ENCODE peak calls at places on chromosome 17, in seven cellular contexts. One of them, this sample, is unnamed.

GRCh38 chr17:77503293-77503655 is 362.5 kb downstream of the SEC14L1 start:
- DNase-seq in MCF 10A: no peak
- DNase-seq in esophagus muscularis mucosa: no peak
- DNase-seq in B cell: no peak
- DNase-seq in GM12864: no peak
- DNase-seq in H9: no peak
- DNase-seq in ascending aorta: no peak
- DNase-seq in this sample: no peak

GRCh38 chr17:3761061-3761917 is 37.6 kb downstream of the HASPIN start:
- DNase-seq in MCF 10A: no peak
- DNase-seq in esophagus muscularis mucosa: no peak
- DNase-seq in B cell: no peak
- DNase-seq in GM12864: no peak
- DNase-seq in H9: no peak
- DNase-seq in ascending aorta: no peak
- DNase-seq in this sample: no peak

GRCh38 chr17:81371910-81372760 is 23.1 kb upstream of the BAHCC1 start:
- DNase-seq in MCF 10A: peak; percentile 50
- DNase-seq in esophagus muscularis mucosa: no peak
- DNase-seq in B cell: no peak
- DNase-seq in GM12864: no peak
- DNase-seq in H9: peak; percentile 79
- DNase-seq in ascending aorta: no peak
- DNase-seq in this sample: no peak

GRCh38 chr17:57606111-57606875 is 138.8 kb downstream of the CCDC182 start:
- DNase-seq in MCF 10A: no peak
- DNase-seq in esophagus muscularis mucosa: no peak
- DNase-seq in B cell: no peak
- DNase-seq in GM12864: no peak
- DNase-seq in H9: no peak
- DNase-seq in ascending aorta: no peak
- DNase-seq in this sample: no peak

GRCh38 chr17:18993876-18994275 is 10.7 kb downstream of the FAM83G start:
- DNase-seq in MCF 10A: no peak
- DNase-seq in esophagus muscularis mucosa: no peak
- DNase-seq in B cell: no peak
- DNase-seq in GM12864: no peak
- DNase-seq in H9: no peak
- DNase-seq in ascending aorta: no peak
- DNase-seq in this sample: no peak

GRCh38 chr17:33492731-33493260 is 199.7 kb upstream of the ASIC2 start:
- DNase-seq in MCF 10A: no peak
- DNase-seq in esophagus muscularis mucosa: no peak
- DNase-seq in B cell: no peak
- DNase-seq in GM12864: no peak
- DNase-seq in H9: no peak
- DNase-seq in ascending aorta: no peak
- DNase-seq in this sample: no peak

GRCh38 chr17:37683454-37683984 is 40.3 kb upstream of the DDX52 start:
- DNase-seq in MCF 10A: no peak
- DNase-seq in esophagus muscularis mucosa: no peak
- DNase-seq in B cell: no peak
- DNase-seq in GM12864: no peak
- DNase-seq in H9: no peak
- DNase-seq in ascending aorta: no peak
- DNase-seq in this sample: no peak

GRCh38 chr17:15900871-15901270 is 44.1 kb upstream of the ADORA2B start:
- DNase-seq in MCF 10A: no peak
- DNase-seq in esophagus muscularis mucosa: no peak
- DNase-seq in B cell: no peak
- DNase-seq in GM12864: no peak
- DNase-seq in H9: no peak
- DNase-seq in ascending aorta: no peak
- DNase-seq in this sample: no peak

GRCh38 chr17:80793851-80794267 is 197.8 kb upstream of the CHMP6 start:
- DNase-seq in MCF 10A: peak; percentile 39
- DNase-seq in esophagus muscularis mucosa: no peak
- DNase-seq in B cell: no peak
- DNase-seq in GM12864: no peak
- DNase-seq in H9: no peak
- DNase-seq in ascending aorta: no peak
- DNase-seq in this sample: no peak

GRCh38 chr17:30571921-30572320 is 94.7 kb downstream of the GOSR1 start:
- DNase-seq in MCF 10A: no peak
- DNase-seq in esophagus muscularis mucosa: no peak
- DNase-seq in B cell: no peak
- DNase-seq in GM12864: no peak
- DNase-seq in H9: no peak
- DNase-seq in ascending aorta: peak; percentile 44
- DNase-seq in this sample: no peak

GRCh38 chr17:30570191-30570590 is 93.0 kb downstream of the GOSR1 start:
- DNase-seq in MCF 10A: no peak
- DNase-seq in esophagus muscularis mucosa: no peak
- DNase-seq in B cell: no peak
- DNase-seq in GM12864: no peak
- DNase-seq in H9: no peak
- DNase-seq in ascending aorta: no peak
- DNase-seq in this sample: no peak

GRCh38 chr17:30570596-30571265 is 93.5 kb downstream of the GOSR1 start:
- DNase-seq in MCF 10A: no peak
- DNase-seq in esophagus muscularis mucosa: no peak
- DNase-seq in B cell: no peak
- DNase-seq in GM12864: no peak
- DNase-seq in H9: peak; percentile 25
- DNase-seq in ascending aorta: peak; percentile 22
- DNase-seq in this sample: no peak

GRCh38 chr17:30576326-30576861 is 99.2 kb downstream of the GOSR1 start:
- DNase-seq in MCF 10A: no peak
- DNase-seq in esophagus muscularis mucosa: no peak
- DNase-seq in B cell: no peak
- DNase-seq in GM12864: no peak
- DNase-seq in H9: peak; percentile 31
- DNase-seq in ascending aorta: no peak
- DNase-seq in this sample: no peak

GRCh38 chr17:30573603-30574175 is 96.5 kb downstream of the GOSR1 start:
- DNase-seq in MCF 10A: no peak
- DNase-seq in esophagus muscularis mucosa: no peak
- DNase-seq in B cell: no peak
- DNase-seq in GM12864: no peak
- DNase-seq in H9: no peak
- DNase-seq in ascending aorta: no peak
- DNase-seq in this sample: no peak
- TF ChIP-seq CTCF in MCF 10A: no peak
- TF ChIP-seq CTCF in esophagus muscularis mucosa: no peak
- TF ChIP-seq CTCF in B cell: no peak
- TF ChIP-seq CTCF in GM12864: no peak
- TF ChIP-seq CTCF in H9: peak; percentile 42
- TF ChIP-seq CTCF in ascending aorta: no peak
- TF ChIP-seq CTCF in this sample: peak; percentile 6

DNA sequence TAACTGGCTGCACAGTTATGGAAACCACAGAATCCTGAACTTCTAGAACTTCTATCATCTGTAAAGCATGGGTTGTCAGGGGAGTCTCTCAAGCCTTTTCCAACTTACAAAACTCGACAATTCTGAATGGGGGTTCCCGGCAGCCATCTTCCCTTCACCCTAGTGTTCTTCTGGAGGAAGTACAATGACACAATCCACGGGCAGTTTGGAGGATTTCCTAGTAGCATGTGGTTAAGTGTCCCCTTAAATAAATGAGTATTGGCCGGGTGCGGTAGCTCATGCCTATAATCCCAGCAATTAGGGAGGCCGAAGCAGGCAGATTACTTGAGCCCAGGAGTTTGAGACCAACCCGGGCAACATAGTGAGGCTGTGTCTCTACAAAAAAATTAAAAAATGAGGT is 2.1 kb downstream of the SLC16A6 start:
- DNase-seq in MCF 10A: no peak
- DNase-seq in esophagus muscularis mucosa: no peak
- DNase-seq in B cell: peak; percentile 55
- DNase-seq in GM12864: peak; percentile 68
- DNase-seq in H9: no peak
- DNase-seq in ascending aorta: peak; percentile 63
- DNase-seq in this sample: no peak
- TF ChIP-seq CTCF in MCF 10A: no peak
- TF ChIP-seq CTCF in esophagus muscularis mucosa: no peak
- TF ChIP-seq CTCF in B cell: peak; percentile 35
- TF ChIP-seq CTCF in GM12864: peak; percentile 58
- TF ChIP-seq CTCF in H9: peak; percentile 33
- TF ChIP-seq CTCF in ascending aorta: peak; percentile 8
- TF ChIP-seq CTCF in this sample: no peak

GRCh38 chr17:49585422-49586027 is 9.9 kb downstream of the NXPH3 start:
- DNase-seq in MCF 10A: no peak
- DNase-seq in esophagus muscularis mucosa: no peak
- DNase-seq in B cell: no peak
- DNase-seq in GM12864: no peak
- DNase-seq in H9: peak; percentile 88
- DNase-seq in ascending aorta: no peak
- DNase-seq in this sample: no peak
- TF ChIP-seq CTCF in MCF 10A: no peak
- TF ChIP-seq CTCF in esophagus muscularis mucosa: no peak
- TF ChIP-seq CTCF in B cell: no peak
- TF ChIP-seq CTCF in GM12864: peak; percentile 14
- TF ChIP-seq CTCF in H9: peak; percentile 59
- TF ChIP-seq CTCF in ascending aorta: peak; percentile 16
- TF ChIP-seq CTCF in this sample: peak; percentile 40

GRCh38 chr17:42608692-42609181 is 437 bp downstream of the RETREG3 start:
- DNase-seq in MCF 10A: no peak
- DNase-seq in esophagus muscularis mucosa: no peak
- DNase-seq in B cell: no peak
- DNase-seq in GM12864: no peak
- DNase-seq in H9: no peak
- DNase-seq in ascending aorta: no peak
- DNase-seq in this sample: no peak
- TF ChIP-seq CTCF in MCF 10A: no peak
- TF ChIP-seq CTCF in esophagus muscularis mucosa: no peak
- TF ChIP-seq CTCF in B cell: no peak
- TF ChIP-seq CTCF in GM12864: peak; percentile 29
- TF ChIP-seq CTCF in H9: no peak
- TF ChIP-seq CTCF in ascending aorta: no peak
- TF ChIP-seq CTCF in this sample: no peak

DNA sequence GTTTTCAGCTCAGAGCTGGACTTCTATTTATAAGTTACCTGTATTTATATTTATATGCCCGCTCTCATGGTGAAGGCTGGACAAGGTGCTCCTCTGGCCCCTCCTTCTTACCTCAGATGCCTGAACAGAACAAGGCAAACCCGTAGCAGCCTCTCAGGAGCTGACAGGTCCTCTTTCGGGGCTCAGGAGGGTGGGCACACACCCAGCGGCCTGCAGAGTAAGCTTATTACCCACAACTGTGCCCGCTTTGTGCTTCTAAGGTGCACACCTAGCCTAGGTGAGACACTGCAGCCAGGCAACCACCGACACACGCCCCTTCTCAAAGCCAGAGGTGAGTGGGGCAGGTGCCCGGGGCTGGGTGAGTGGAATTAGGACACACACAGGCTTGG is 5.3 kb downstream of the NKIRAS2 start:
- DNase-seq in MCF 10A: no peak
- DNase-seq in esophagus muscularis mucosa: no peak
- DNase-seq in B cell: no peak
- DNase-seq in GM12864: no peak
- DNase-seq in H9: no peak
- DNase-seq in ascending aorta: no peak
- DNase-seq in this sample: no peak
- TF ChIP-seq CTCF in MCF 10A: no peak
- TF ChIP-seq CTCF in esophagus muscularis mucosa: no peak
- TF ChIP-seq CTCF in B cell: no peak
- TF ChIP-seq CTCF in GM12864: no peak
- TF ChIP-seq CTCF in H9: no peak
- TF ChIP-seq CTCF in ascending aorta: no peak
- TF ChIP-seq CTCF in this sample: no peak

GRCh38 chr17:39150104-39150634 is 1.3 kb downstream of the PLXDC1 start:
- DNase-seq in MCF 10A: no peak
- DNase-seq in esophagus muscularis mucosa: no peak
- DNase-seq in B cell: no peak
- DNase-seq in GM12864: no peak
- DNase-seq in H9: no peak
- DNase-seq in ascending aorta: no peak
- DNase-seq in this sample: no peak
- TF ChIP-seq CTCF in MCF 10A: no peak
- TF ChIP-seq CTCF in esophagus muscularis mucosa: no peak
- TF ChIP-seq CTCF in B cell: no peak
- TF ChIP-seq CTCF in GM12864: no peak
- TF ChIP-seq CTCF in H9: no peak
- TF ChIP-seq CTCF in ascending aorta: no peak
- TF ChIP-seq CTCF in this sample: no peak